ENCODE peak calls at places on chromosomes 13 and 19, in four cellular contexts. I is GM12878, S is K562, Y is HepG2. E is an unnamed sample.

GRCh38 chr13:77928909-77929308 is 10.3 kb upstream of the EDNRB start:
- DNase-seq in Y (no peak), S (no peak), I (peak; percentile 34), E (no peak)

GRCh38 chr13:99802416-99802815 is 169.2 kb downstream of the ZIC5 start:
- DNase-seq in S (no peak), I (no peak), Y (no peak), E (no peak)

GRCh38 chr13:32267836-32268439 is 47.2 kb downstream of the ZAR1L start:
- DNase-seq in Y (no peak), I (no peak), S (peak; percentile 11), E (no peak)

GRCh38 chr13:44017756-44018309 is 138.1 kb downstream of the LACC1 start:
- DNase-seq in S (no peak), Y (no peak), I (no peak), E (no peak)

GRCh38 chr13:44420376-44421220 is 47.0 kb downstream of the SERP2 start:
- DNase-seq in Y (no peak), S (no peak), I (no peak), E (no peak)

GRCh38 chr13:83088858-83089257 is 793.4 kb downstream of the SLITRK1 start:
- DNase-seq in S (no peak), Y (no peak), I (no peak), E (no peak)

GRCh38 chr13:35850569-35850968 is 280.6 kb downstream of the DCLK1 start:
- DNase-seq in S (no peak), Y (no peak), I (no peak), E (no peak)

GRCh38 chr19:49165111-49165750 is 7.6 kb downstream of the TRPM4 start:
- DNase-seq in I (no peak), S (no peak), Y (no peak), E (no peak)

GRCh38 chr19:6723108-6723618 is 2.7 kb upstream of the C3 start:
- DNase-seq in S (no peak), I (no peak), Y (peak; percentile 93), E (no peak)

GRCh38 chr13:20831933-20832332 is 58.2 kb upstream of the EEF1AKMT1 start:
- DNase-seq in Y (no peak), I (no peak), S (no peak), E (no peak)

GRCh38 chr13:76904507-76904906 is 18.3 kb upstream of the KCTD12 start:
- DNase-seq in S (no peak), I (no peak), Y (no peak), E (no peak)

GRCh38 chr13:79405501-79405830 is 589 bp downstream of the RBM26 start:
- DNase-seq in S (no peak), Y (no peak), I (no peak), E (no peak)

GRCh38 chr19:46825731-46826055 is 25.0 kb downstream of the AP2S1 start:
- DNase-seq in I (no peak), Y (no peak), S (no peak), E (no peak)

GRCh38 chr13:41327994-41328778 is 17.1 kb downstream of the NAA16 start:
- DNase-seq in S (no peak), I (no peak), Y (no peak), E (no peak)

GRCh38 chr13:111965466-111966214 is 101.3 kb upstream of the SOX1 start:
- DNase-seq in I (no peak), Y (no peak), S (no peak), E (no peak)

GRCh38 chr13:111414341-111414740 is 93.9 kb downstream of the TEX29 start:
- DNase-seq in Y (no peak), I (no peak), S (no peak), E (no peak)

GRCh38 chr13:98839826-98840769 is 87.6 kb upstream of the SLC15A1 start:
- DNase-seq in I (no peak), Y (peak; percentile 46), S (peak; percentile 55), E (peak; percentile 75)

GRCh38 chr13:46598140-46598819 is 45.3 kb downstream of the LRCH1 start:
- DNase-seq in Y (no peak), S (no peak), I (no peak), E (no peak)

GRCh38 chr13:43307921-43308433 is 284.6 kb downstream of the DNAJC15 start:
- DNase-seq in Y (peak; percentile 86), I (peak; percentile 68), S (no peak), E (no peak)

GRCh38 chr13:98755116-98755515 is 2.6 kb upstream of the SLC15A1 start:
- DNase-seq in S (no peak), I (no peak), Y (no peak), E (no peak)

GRCh38 chr13:102933076-102933922 is 87.5 kb downstream of the ERCC5 start:
- DNase-seq in S (no peak), I (no peak), Y (no peak), E (no peak)

GRCh38 chr13:73635166-73635787 is 498.9 kb downstream of the KLF12 start:
- DNase-seq in I (no peak), S (no peak), Y (no peak), E (no peak)

GRCh38 chr13:102138635-102139225 is 263.1 kb downstream of the FGF14 start:
- DNase-seq in Y (no peak), S (no peak), I (no peak), E (no peak)

GRCh38 chr13:110396476-110396875 is 89.4 kb downstream of the COL4A2 start:
- DNase-seq in I (no peak), S (no peak), Y (no peak), E (no peak)

GRCh38 chr19:39212377-39212742 is 8.3 kb upstream of the SYCN start:
- DNase-seq in S (peak; percentile 51), Y (no peak), I (peak; percentile 2), E (peak; percentile 56)

GRCh38 chr19:13526552-13526951 is 20.3 kb upstream of the CACNA1A start:
- DNase-seq in S (peak; percentile 56), I (no peak), Y (no peak), E (peak; percentile 35)

GRCh38 chr13:98992355-98992754 is 14.5 kb upstream of the DOCK9 start:
- DNase-seq in S (no peak), Y (no peak), I (no peak), E (no peak)

GRCh38 chr13:42883771-42884170 is 102.4 kb downstream of the FAM216B start:
- DNase-seq in I (no peak), Y (no peak), S (no peak), E (peak; percentile 27)

GRCh38 chr19:56765107-56765506 is 75.4 kb downstream of the PEG3 start:
- DNase-seq in S (no peak), I (no peak), Y (no peak), E (no peak)
- TF ChIP-seq SP1 in S (no peak), I (no peak), Y (no peak), E (no peak)

DNA sequence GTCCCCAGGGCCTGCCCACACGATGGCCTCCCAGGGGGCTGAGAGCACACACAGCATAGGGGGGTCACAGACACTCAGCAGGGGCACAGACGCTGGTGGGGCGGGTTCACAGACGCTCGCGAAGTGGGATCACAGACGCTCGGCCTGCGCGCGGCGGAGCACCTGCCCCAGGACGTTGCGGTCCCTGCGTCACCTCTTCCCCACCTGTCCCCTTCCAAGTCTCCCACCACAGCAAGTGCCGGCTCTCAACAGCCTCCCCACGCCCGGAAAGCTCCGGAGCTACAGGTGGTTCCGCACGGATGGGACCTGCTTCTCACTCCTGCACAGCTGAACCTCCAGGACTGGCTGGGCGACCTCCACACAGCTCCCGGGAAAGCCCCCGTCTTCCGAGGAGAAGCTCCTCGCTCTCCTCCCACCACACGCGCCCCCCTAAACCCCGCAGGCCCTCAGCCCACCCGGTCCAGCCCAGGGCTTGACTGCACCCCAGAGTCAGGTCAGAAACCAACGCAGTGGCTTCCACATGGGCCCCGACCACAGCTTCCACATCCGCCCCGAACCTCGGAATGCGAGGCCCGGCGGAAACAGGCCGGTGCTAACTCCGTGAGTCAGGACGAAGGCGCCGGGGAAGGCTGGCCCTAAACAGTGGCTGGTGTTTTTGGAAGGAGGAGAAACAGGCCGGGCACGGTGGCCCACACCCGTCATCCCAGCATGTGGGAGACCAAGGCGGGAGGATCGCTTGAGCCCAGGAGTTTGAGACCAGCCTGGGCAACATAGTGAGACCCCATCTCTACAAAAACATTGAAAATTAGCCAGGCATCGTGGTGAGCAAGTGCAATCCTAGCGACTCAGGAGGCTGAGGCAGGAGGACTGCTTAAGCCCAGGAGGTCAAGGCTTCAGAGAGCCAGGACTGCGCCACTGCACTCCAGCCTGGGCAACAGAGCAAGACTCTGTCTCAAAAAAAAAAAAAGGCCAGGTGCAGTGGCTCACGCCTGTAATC is 16.5 kb downstream of the BTBD2 start:
- DNase-seq in Y (no peak), S (no peak), I (no peak), E (no peak)
- TF ChIP-seq TARDBP in Y (no peak), S (no peak), I (no peak), E (no peak)

GRCh38 chr19:19034204-19034624 is 811 bp downstream of the ARMC6 start:
- DNase-seq in I (peak; percentile 51), S (peak; percentile 82), Y (peak; percentile 81), E (peak; percentile 77)
- TF ChIP-seq SP1 in I (no peak), S (peak; percentile 35), Y (no peak), E (no peak)

GRCh38 chr19:10694706-10695105 is 6.5 kb upstream of the QTRT1 start:
- DNase-seq in Y (no peak), I (no peak), S (no peak), E (no peak)

GRCh38 chr19:10701955-10702307 is 692 bp downstream of the QTRT1 start:
- DNase-seq in I (no peak), S (peak; percentile 70), Y (peak; percentile 56), E (peak; percentile 47)

GRCh38 chr19:10695401-10696398 is 5.5 kb upstream of the QTRT1 start:
- DNase-seq in I (peak; percentile 45), Y (peak; percentile 84), S (peak; percentile 97), E (peak; percentile 95)

GRCh38 chr19:10699650-10700335 is 1.4 kb upstream of the QTRT1 start:
- DNase-seq in I (peak; percentile 35), S (peak; percentile 52), Y (peak; percentile 35), E (peak; percentile 46)
- TF ChIP-seq TARDBP in I (no peak), S (no peak), Y (no peak), E (no peak)

DNA sequence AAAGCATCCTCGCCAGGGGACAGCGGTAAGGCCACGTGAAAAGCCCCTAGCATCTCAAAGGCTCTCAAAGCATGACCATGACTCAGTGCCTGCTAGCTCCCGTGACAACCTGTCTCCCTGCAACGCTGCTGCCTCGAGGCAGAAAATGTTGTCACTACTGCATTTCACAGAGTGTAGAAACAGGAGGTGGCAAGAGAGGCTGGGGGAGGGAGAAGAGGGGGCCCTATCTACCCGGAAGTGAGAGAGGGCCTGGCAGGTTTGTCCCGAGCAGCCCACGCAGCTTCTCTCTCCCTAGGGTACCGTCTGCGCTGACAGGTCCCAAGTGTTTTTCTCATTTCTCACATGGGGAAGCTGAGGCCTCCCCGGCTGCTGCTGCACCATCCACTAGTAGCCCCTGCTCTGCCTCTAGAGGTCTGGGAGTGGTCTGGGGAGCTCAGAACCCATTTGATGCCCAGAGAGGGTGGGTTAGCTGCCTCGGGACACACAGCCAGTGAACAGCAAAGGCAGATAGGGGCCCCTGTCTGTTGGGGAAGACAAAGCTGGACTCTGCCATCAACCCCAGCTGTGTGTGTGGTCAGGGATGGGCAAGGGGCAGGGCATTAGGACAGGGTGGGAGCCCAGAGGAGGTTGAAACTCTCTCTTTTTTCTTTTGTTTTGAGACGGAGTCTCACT is 3.7 kb downstream of the TINCR start:
- DNase-seq in I (no peak), S (no peak), Y (no peak), E (no peak)
- TF ChIP-seq SP1 in I (no peak), S (no peak), Y (no peak), E (no peak)

GRCh38 chr19:35295453-35295791 is 3.5 kb downstream of the MAG start:
- DNase-seq in Y (no peak), I (no peak), S (no peak), E (no peak)
- TF ChIP-seq TARDBP in Y (no peak), I (no peak), S (no peak), E (no peak)

GRCh38 chr13:29763426-29764180 is 86.8 kb downstream of the UBL3 start:
- DNase-seq in I (no peak), S (no peak), Y (no peak), E (no peak)
- TF ChIP-seq SP1 in I (no peak), S (no peak), Y (no peak), E (no peak)

GRCh38 chr19:51450730-51451307 is 7.4 kb downstream of the SIGLEC8 start:
- DNase-seq in I (no peak), S (no peak), Y (no peak), E (no peak)
- TF ChIP-seq TARDBP in I (no peak), S (no peak), Y (no peak), E (no peak)